ENCODE peak calls at places on chromosomes 3 and 15, in nine cellular contexts. V, W, J, T, H, E, Z, U and D are unnamed samples.
A peak's percentile ranks its signal among the peaks of the same experiment; 100 is the strongest.

GRCh38 chr3:11096266-11097135 is 57.8 kb upstream of the HRH1 start:
- DNase-seq in V (no peak), W (peak; percentile 88), J (no peak), T (peak; percentile 61), H (peak; percentile 91), E (no peak), Z (peak; percentile 85), U (peak; percentile 74), D (peak; percentile 63)

GRCh38 chr3:29978036-29978435 is 628.4 kb upstream of the TGFBR2 start:
- DNase-seq in V (no peak), W (no peak), J (no peak), T (no peak), H (no peak), E (no peak), Z (no peak), U (no peak), D (no peak)

GRCh38 chr3:117349566-117349965 is 640.0 kb downstream of the TUSC7 start:
- DNase-seq in V (no peak), W (no peak), J (no peak), T (no peak), H (no peak), E (no peak), Z (no peak), U (no peak), D (no peak)

GRCh38 chr3:65706786-65707568 is 331.7 kb downstream of the MAGI1 start:
- DNase-seq in V (no peak), W (no peak), J (no peak), T (no peak), H (no peak), E (no peak), Z (no peak), U (no peak), D (no peak)

GRCh38 chr15:75195122-75195765 is 6.4 kb upstream of the C15orf39 start:
- DNase-seq in V (no peak), W (no peak), J (no peak), T (no peak), H (peak; percentile 91), E (no peak), Z (no peak), U (no peak), D (peak; percentile 93)

GRCh38 chr3:109532257-109533216 is 195.2 kb upstream of the DPPA4 start:
- DNase-seq in V (no peak), W (no peak), J (no peak), T (no peak), H (peak; percentile 27), E (peak; percentile 35), Z (peak; percentile 83), U (peak; percentile 72), D (peak; percentile 85)

GRCh38 chr3:41485484-41485883 is 286.2 kb downstream of the CTNNB1 start:
- DNase-seq in V (no peak), W (no peak), J (no peak), T (no peak), H (no peak), E (no peak), Z (no peak), U (no peak), D (no peak)

GRCh38 chr3:176403531-176403930 is 793.8 kb downstream of the TBL1XR1 start:
- DNase-seq in V (no peak), W (no peak), J (no peak), T (no peak), H (no peak), E (no peak), Z (no peak), U (no peak), D (no peak)

GRCh38 chr3:106139834-106140233 is 271.0 kb upstream of the CBLB start:
- DNase-seq in V (no peak), W (no peak), J (no peak), T (no peak), H (no peak), E (no peak), Z (no peak), U (no peak), D (no peak)

GRCh38 chr3:127800508-127800907 is 21.8 kb downstream of the MGLL start:
- DNase-seq in V (no peak), W (no peak), J (no peak), T (no peak), H (no peak), E (no peak), Z (peak; percentile 71), U (no peak), D (no peak)

GRCh38 chr3:193572426-193572908 is 17.8 kb upstream of the ATP13A4 start:
- DNase-seq in V (no peak), W (peak; percentile 25), J (peak; percentile 56), T (peak; percentile 45), H (peak; percentile 61), E (peak; percentile 44), Z (peak; percentile 61), U (peak; percentile 65), D (peak; percentile 84)

GRCh38 chr15:101183226-101183925 is 68.5 kb downstream of the CHSY1 start:
- DNase-seq in V (no peak), W (no peak), J (no peak), T (no peak), H (no peak), E (no peak), Z (no peak), U (no peak), D (no peak)

DNA sequence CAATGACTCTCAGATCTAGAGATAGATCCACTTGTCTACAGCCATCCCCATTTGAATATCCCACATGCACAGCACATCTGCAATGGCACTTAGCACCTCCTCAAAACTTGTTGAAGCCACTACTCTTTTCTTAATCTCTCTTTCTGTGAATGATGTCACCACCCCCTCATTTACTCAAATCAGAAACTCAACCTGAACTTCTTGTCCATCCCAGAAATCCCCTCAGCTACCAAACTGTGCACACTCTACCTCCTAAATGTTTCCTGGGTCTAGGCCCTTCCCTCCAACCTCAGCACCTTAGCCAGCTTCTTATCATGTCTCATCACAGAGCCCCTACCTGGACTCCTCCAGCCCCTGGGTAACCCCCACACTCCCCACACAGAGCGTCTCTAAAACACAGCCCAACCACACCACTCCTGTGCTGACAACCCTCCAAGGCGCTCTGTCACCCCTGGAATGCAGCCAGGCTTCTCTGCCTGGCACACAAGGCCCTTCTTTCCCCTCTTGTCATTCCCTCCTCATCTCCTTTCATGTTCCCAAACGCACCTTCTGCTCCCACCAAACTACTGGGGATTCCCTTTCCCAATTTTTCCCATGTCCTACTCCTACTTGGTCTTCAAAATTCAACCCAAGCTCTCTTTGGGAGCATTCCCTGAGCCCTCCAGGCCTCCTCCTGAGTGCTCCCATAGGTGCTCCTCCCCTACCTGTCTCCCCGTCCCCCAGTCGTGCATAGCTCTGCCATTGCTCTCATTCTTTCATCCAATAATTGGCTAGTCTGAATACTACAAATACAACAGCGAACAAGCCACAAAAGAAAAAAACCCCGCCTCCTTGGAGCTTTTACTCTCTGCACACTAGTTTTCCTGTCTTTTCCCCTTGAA is 39.8 kb upstream of the ZBTB38 start:
- DNase-seq in V (peak; percentile 68), W (no peak), J (no peak), T (no peak), H (no peak), E (no peak), Z (no peak), U (no peak), D (no peak)
- TF ChIP-seq REST in V (no peak), W (no peak), J (no peak), T (no peak), H (no peak), E (no peak), Z (no peak), U (no peak), D (no peak)

DNA sequence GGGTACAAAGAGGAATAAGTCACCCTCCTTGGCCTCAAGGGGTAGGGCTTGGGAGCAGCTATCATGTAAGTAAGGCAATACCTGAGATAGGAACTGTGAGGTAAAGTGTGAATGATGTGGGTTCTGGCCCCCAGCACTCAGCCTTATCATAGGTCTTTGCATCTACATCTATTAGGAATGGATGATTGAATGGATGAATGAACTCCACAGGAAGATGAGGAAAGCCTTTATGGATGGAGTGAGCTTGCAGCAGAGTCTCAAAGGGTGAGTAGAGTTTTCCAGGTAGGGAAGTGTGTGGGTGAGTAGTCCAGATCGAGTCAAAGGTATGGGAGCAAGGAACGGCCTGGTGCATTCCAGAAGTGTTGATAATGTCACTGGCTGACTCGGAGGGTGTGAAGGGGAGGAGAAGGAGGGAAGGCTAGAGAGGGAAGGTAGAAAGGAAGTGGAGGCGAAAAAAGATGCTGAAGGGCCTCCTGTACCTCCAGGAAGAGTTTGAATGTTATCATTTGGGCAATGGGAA is 13.1 kb upstream of the ABHD2 start:
- DNase-seq in V (no peak), W (no peak), J (no peak), T (no peak), H (no peak), E (no peak), Z (no peak), U (no peak), D (no peak)
- TF ChIP-seq REST in V (no peak), W (no peak), J (no peak), T (no peak), H (no peak), E (no peak), Z (no peak), U (no peak), D (no peak)

DNA sequence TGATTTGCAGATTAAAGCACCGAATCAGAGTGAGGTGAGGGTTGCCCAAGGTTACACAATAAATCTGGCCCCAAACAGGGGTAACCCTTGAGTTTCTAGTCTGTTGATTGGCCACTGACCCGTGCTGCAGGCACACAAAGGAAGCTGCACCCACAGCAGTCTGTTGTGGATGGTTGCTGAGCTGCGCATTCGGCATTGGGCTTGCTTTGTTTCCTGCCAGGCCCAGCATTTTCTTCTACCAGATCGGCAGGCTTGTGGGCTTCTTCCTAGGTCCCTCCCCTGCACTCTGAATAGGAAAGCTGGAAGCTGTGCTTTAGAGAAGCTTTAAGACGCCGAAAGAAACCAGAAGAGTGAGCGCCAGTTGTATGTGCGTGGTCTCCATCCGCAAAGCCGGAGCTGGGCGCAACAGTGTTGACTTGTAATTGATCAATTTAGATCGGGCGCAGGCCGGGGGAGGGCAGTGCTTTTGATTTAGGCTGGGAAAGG is 12.1 kb downstream of the B3GNT5 start:
- DNase-seq in V (no peak), W (no peak), J (no peak), T (no peak), H (no peak), E (no peak), Z (peak; percentile 74), U (no peak), D (peak; percentile 78)
- TF ChIP-seq REST in V (no peak), W (no peak), J (no peak), T (no peak), H (no peak), E (no peak), Z (no peak), U (no peak), D (no peak)

DNA sequence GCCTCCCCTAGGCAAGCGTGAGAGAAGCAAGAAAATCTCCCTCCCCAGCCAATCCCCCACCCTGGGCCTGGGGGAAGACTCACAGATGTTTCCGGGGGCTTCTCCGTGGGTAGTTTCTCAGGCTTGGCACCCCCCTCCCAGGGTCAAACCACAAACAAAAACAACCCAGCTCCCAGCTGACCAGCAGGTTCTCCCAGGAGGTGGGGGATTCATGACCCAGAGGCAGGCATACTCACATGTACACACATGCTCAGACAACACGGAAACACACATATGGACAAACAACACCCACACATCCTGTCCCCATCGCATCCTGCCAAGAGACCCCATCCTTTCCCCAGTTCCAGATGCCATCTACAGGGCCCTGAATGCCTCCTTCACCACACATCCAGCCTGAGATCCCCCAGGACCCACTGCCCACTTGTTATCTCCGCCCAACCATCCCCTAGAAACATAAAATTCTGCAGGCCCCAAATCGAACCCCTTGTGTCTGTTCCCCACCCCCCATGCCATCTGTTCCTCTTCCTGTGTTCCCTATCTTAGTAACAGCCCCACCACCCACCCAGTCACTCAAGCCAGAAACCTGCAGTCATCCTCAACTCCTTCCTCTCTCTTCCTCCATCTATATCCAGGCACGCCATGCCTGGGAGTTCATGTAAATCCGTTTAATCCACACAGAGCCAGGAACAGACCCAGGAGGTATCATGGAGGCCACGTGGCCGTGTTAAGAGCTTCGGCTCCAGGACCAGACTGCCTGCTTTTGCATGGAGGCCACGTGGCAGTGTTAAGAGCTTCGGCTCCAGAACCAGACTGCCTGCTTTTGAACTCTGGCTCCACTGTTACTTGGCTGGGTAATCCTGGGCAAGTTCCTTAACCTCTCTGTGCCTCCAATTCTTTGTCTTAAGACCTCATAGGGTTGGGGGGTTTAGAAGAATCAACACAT is 5.0 kb downstream of the CSRNP1 start:
- DNase-seq in V (no peak), W (no peak), J (no peak), T (peak; percentile 54), H (no peak), E (no peak), Z (peak; percentile 70), U (no peak), D (no peak)
- TF ChIP-seq REST in V (no peak), W (no peak), J (no peak), T (no peak), H (no peak), E (no peak), Z (no peak), U (no peak), D (no peak)